ENCODE peak calls at places on chromosomes 16 and 17, in six cellular contexts. R is stomach, N is endothelial cell of umbilical vein, Q is prostate gland, L is transverse colon, V is HepG2. O is an unnamed sample.

GRCh38 chr16:83513006-83513755 is 294.6 kb upstream of the HSBP1 start:
- DNase-seq in R (no peak), N (no peak), Q (no peak), L (no peak), V (no peak), O (no peak)

GRCh38 chr16:585351-585750 is 4.5 kb upstream of the RAB40C start:
- DNase-seq in R (peak; percentile 67), N (no peak), Q (no peak), L (no peak), V (peak; percentile 46), O (no peak)

GRCh38 chr17:15298176-15298575 is 33.0 kb upstream of the PMP22 start:
- DNase-seq in R (no peak), N (no peak), Q (no peak), L (no peak), V (no peak), O (no peak)

GRCh38 chr17:82598256-82599011 is 49.8 kb downstream of the WDR45B start:
- DNase-seq in R (no peak), N (no peak), Q (no peak), L (no peak), V (no peak), O (peak; percentile 55)

GRCh38 chr17:64216030-64216384 is 47.1 kb downstream of the TEX2 start:
- DNase-seq in R (no peak), N (peak; percentile 76), Q (no peak), L (no peak), V (no peak), O (no peak)

GRCh38 chr16:77885596-77886295 is 97.4 kb downstream of the VAT1L start:
- DNase-seq in R (no peak), N (no peak), Q (no peak), L (no peak), V (no peak), O (no peak)

GRCh38 chr17:65455972-65456343 is 105.5 kb downstream of the AXIN2 start:
- DNase-seq in R (no peak), N (peak; percentile 20), Q (peak; percentile 18), L (peak; percentile 35), V (peak; percentile 45), O (no peak)

GRCh38 chr16:23504076-23504452 is 6.2 kb downstream of the GGA2 start:
- DNase-seq in R (no peak), N (no peak), Q (peak; percentile 26), L (no peak), V (no peak), O (no peak)

GRCh38 chr16:90057738-90058173 is 19.4 kb downstream of the PRDM7 start:
- DNase-seq in R (no peak), N (no peak), Q (no peak), L (no peak), V (peak; percentile 71), O (no peak)

GRCh38 chr16:9033125-9033830 is 58.2 kb upstream of the HAPSTR1 start:
- DNase-seq in R (peak; percentile 64), N (peak; percentile 41), Q (peak; percentile 18), L (peak; percentile 59), V (peak; percentile 76), O (no peak)

GRCh38 chr17:34171245-34171818 is 83.8 kb upstream of the CCL2 start:
- DNase-seq in R (peak; percentile 63), N (peak; percentile 73), Q (peak; percentile 34), L (peak; percentile 54), V (peak; percentile 65), O (no peak)

GRCh38 chr17:81165246-81166032 is at the start of gene PVALEF:
- DNase-seq in R (no peak), N (no peak), Q (no peak), L (no peak), V (peak; percentile 48), O (peak; percentile 62)

GRCh38 chr17:63772801-63773271 is 561 bp downstream of the CCDC47 start:
- DNase-seq in R (no peak), N (no peak), Q (peak; percentile 9), L (peak; percentile 13), V (peak; percentile 31), O (no peak)

GRCh38 chr16:56667581-56668571 is at the start of gene MT1G:
- DNase-seq in R (peak; percentile 87), N (no peak), Q (peak; percentile 33), L (peak; percentile 74), V (peak; percentile 57), O (peak; percentile 80)

GRCh38 chr17:7572588-7573323 is 6.7 kb upstream of the CD68 start:
- DNase-seq in R (peak; percentile 100), N (peak; percentile 100), Q (peak; percentile 100), L (peak; percentile 100), V (peak; percentile 98), O (peak; percentile 100)

GRCh38 chr17:7574176-7574953 is 5.1 kb upstream of the CD68 start:
- DNase-seq in R (no peak), N (no peak), Q (no peak), L (no peak), V (no peak), O (no peak)

GRCh38 chr17:7573324-7574080 is 5.9 kb upstream of the CD68 start:
- DNase-seq in R (peak; percentile 86), N (peak; percentile 91), Q (peak; percentile 89), L (peak; percentile 91), V (peak; percentile 86), O (peak; percentile 97)

GRCh38 chr17:7570351-7570750 is 8.6 kb downstream of the SENP3 start:
- DNase-seq in R (no peak), N (no peak), Q (no peak), L (no peak), V (no peak), O (no peak)

DNA sequence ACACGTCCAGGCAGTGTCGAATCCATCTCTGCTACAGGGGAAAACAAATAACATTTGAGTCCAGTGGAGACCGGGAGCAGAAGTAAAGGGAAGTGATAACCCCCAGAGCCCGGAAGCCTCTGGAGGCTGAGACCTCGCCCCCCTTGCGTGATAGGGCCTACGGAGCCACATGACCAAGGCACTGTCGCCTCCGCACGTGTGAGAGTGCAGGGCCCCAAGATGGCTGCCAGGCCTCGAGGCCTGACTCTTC is 7.2 kb upstream of the CD68 start:
- DNase-seq in R (no peak), N (no peak), Q (no peak), L (no peak), V (no peak), O (no peak)
- TF ChIP-seq POLR2A in R (no peak), N (no peak), Q (no peak), L (no peak), V (no peak), O (no peak)

GRCh38 chr16:75102595-75102994 is 14.0 kb downstream of the LDHD start:
- DNase-seq in R (no peak), N (no peak), Q (no peak), L (no peak), V (no peak), O (no peak)

GRCh38 chr16:75097191-75097761 is 19.3 kb downstream of the LDHD start:
- DNase-seq in R (no peak), N (no peak), Q (no peak), L (no peak), V (no peak), O (no peak)

GRCh38 chr16:75097941-75098897 is 18.4 kb downstream of the LDHD start:
- DNase-seq in R (peak; percentile 47), N (no peak), Q (no peak), L (no peak), V (no peak), O (no peak)

GRCh38 chr16:75099075-75099667 is 17.4 kb downstream of the LDHD start:
- DNase-seq in R (no peak), N (no peak), Q (no peak), L (no peak), V (no peak), O (no peak)

DNA sequence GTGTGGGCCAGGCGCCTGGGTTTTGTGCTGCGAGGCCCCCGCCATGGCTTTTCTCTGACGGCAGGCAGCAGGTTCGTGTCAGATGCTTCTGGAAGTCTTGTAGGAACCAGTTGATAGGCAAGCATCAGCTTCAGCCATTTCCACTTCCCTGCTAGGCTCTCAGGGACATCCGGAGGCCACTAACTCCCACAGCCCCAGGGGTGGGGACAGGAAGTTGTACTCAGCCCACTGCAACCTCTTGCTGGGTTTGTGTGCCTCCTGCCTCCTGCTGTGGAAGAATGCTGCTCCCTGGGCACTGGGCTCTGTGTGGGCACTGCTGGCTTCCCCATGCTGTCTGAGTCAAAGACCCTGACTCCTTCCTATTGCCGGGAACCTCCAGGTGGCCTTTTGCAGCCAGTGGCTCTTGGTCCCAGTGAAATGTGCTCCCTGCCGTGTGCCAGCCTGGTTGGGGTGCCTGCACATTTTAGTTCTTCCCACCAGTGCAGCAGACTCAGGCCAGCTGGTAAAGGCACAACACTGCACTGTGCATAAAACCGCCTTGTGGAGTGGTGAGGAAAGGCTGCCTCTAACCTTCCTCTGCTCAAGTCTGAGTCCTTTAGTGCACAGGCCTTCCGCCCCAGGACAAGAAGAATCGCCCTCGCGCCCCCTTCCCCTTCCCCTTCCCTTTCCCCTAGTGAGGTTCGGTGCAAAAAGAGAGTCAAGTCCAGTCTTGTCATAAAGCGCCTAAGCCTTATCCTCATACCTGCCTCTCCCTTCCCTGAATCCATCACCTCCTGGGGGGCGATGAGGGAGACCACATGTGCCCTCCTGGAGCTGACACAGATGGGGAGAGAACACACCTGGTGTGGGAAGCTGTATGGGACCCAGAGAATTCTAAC is 16.6 kb downstream of the LDHD start:
- DNase-seq in R (no peak), N (peak; percentile 39), Q (no peak), L (no peak), V (no peak), O (no peak)
- TF ChIP-seq POLR2AphosphoS5 in R (no peak), N (no peak), Q (no peak), L (no peak), V (no peak), O (no peak)

DNA sequence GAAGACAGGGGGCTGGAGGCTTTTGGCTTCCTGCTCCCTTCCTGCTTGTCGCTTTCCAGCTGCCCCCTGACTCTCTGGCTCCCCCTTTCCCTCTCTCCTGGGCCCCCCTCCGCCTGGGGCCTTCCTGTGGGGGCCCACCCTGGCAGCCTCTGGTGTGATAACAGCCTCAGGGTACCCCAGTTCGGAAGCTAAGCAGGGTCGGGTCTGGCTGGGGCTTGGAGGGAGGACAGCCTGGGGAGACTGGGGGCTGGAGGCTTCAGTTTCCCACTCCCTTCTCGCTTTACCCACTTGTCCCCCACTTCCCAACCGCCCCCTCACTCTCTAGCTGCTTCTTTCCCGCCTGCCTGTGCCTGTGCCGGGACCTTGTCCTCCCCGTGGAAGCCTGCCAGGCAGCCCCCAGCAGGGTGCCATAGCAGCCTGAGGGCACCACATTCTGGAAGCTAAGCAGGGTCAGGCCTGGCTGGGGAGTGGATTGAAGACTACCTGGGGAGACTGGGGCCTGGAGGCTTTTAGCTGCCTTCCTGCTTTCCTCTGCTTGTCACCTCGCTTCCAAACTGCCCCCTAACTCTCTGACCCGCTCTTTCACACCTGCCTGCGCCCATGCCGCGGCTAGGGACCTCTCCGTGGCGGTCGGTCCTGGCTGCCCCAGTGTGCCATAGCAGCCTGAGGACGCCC is 2275.5 kb downstream of the TP53TG3F start:
- DNase-seq in R (no peak), N (no peak), Q (no peak), L (no peak), V (no peak), O (no peak)
- H3K9me3 ChIP-seq in R (peaks cover 81% of the 10 kb centered on the region), N (no peaks in the 10 kb centered on the region), Q (no peaks in the 10 kb centered on the region), L (peaks cover 6% of the 10 kb centered on the region), V (peaks cover 97% of the 10 kb centered on the region), O (no peaks in the 10 kb centered on the region)

DNA sequence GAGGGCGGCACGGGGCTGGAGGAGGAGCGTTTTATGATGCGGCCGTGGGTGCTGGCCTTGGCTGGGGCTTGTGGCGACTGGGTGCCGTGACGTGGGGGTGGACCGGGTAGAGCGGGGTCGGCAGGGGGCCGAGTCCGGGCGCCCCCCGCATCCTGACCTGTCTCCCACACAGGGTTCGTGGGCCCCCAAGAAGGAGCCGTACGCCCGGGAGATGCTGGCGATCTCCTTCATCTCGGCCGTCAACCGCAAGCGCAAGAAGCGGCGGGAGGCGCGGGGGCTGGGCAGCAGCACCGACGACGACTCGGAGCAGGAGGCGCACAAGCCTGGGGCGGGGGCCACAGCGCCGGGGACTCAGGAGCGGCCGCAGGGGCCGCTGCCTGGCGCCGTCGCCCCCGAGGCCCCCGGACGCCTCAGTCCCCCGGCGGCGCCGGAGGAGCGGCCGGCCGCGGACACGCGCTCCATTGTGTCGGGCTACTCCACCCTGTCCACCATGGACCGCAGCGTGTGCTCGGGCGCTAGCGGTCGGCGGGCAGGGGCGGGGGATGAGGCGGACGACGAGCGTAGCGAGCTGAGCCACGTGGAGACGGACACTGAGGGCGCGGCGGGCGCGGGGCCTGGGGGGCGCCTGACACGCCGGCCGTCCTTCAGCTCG is 81.6 kb downstream of the ARHGAP23 start:
- DNase-seq in R (no peak), N (peak; percentile 30), Q (no peak), L (no peak), V (no peak), O (no peak)
- TF ChIP-seq POLR2A in R (no peak), N (peak; percentile 46), Q (no peak), L (no peak), V (no peak), O (no peak)

O was measured in sigmoid colon.